ENCODE peak calls at places on chromosomes 16 and 17, in eight cellular contexts. One of them, this sample, is unnamed.

GRCh38 chr17:56292010-56292409 is 138.7 kb downstream of the ANKFN1 start:
- DNase-seq in lower lobe of right lung: no peak
- DNase-seq in endodermal cell: no peak
- DNase-seq in heart right ventricle: no peak
- DNase-seq in Peyer's patch: no peak
- DNase-seq in CD4-positive, CD25-positive, alpha-beta regulatory T cell: no peak
- DNase-seq in GM12878: no peak
- DNase-seq in IMR-90: peak
- DNase-seq in this sample: no peak

GRCh38 chr16:75479421-75479990 is 15.0 kb upstream of the TMEM170A start:
- DNase-seq in Peyer's patch: no peak
- DNase-seq in lower lobe of right lung: no peak
- DNase-seq in CD4-positive, CD25-positive, alpha-beta regulatory T cell: no peak
- DNase-seq in IMR-90: no peak
- DNase-seq in GM12878: no peak
- DNase-seq in heart right ventricle: no peak
- DNase-seq in endodermal cell: no peak
- DNase-seq in this sample: no peak

GRCh38 chr17:2433696-2434095 is 32.8 kb upstream of the MNT start:
- DNase-seq in lower lobe of right lung: no peak
- DNase-seq in GM12878: no peak
- DNase-seq in endodermal cell: no peak
- DNase-seq in IMR-90: peak
- DNase-seq in heart right ventricle: no peak
- DNase-seq in CD4-positive, CD25-positive, alpha-beta regulatory T cell: no peak
- DNase-seq in Peyer's patch: no peak
- DNase-seq in this sample: no peak

GRCh38 chr17:54836723-54837462 is 63.8 kb upstream of the TOM1L1 start:
- DNase-seq in endodermal cell: no peak
- DNase-seq in Peyer's patch: no peak
- DNase-seq in lower lobe of right lung: no peak
- DNase-seq in IMR-90: no peak
- DNase-seq in CD4-positive, CD25-positive, alpha-beta regulatory T cell: no peak
- DNase-seq in GM12878: no peak
- DNase-seq in heart right ventricle: no peak
- DNase-seq in this sample: no peak

GRCh38 chr17:19341641-19342610 is 20.6 kb downstream of the B9D1 start:
- DNase-seq in GM12878: no peak
- DNase-seq in endodermal cell: peak
- DNase-seq in CD4-positive, CD25-positive, alpha-beta regulatory T cell: no peak
- DNase-seq in Peyer's patch: no peak
- DNase-seq in lower lobe of right lung: no peak
- DNase-seq in heart right ventricle: no peak
- DNase-seq in IMR-90: peak
- DNase-seq in this sample: no peak

GRCh38 chr17:34082404-34082803 is 172.7 kb upstream of the CCL2 start:
- DNase-seq in GM12878: no peak
- DNase-seq in lower lobe of right lung: no peak
- DNase-seq in CD4-positive, CD25-positive, alpha-beta regulatory T cell: no peak
- DNase-seq in endodermal cell: no peak
- DNase-seq in IMR-90: no peak
- DNase-seq in heart right ventricle: no peak
- DNase-seq in Peyer's patch: no peak
- DNase-seq in this sample: no peak

GRCh38 chr17:35627417-35627816 is 40.3 kb downstream of the AP2B1 start:
- DNase-seq in GM12878: no peak
- DNase-seq in endodermal cell: no peak
- DNase-seq in lower lobe of right lung: no peak
- DNase-seq in heart right ventricle: no peak
- DNase-seq in Peyer's patch: no peak
- DNase-seq in IMR-90: no peak
- DNase-seq in CD4-positive, CD25-positive, alpha-beta regulatory T cell: peak
- DNase-seq in this sample: no peak

GRCh38 chr17:72193395-72194106 is 72.7 kb downstream of the SOX9 start:
- DNase-seq in lower lobe of right lung: no peak
- DNase-seq in GM12878: no peak
- DNase-seq in Peyer's patch: no peak
- DNase-seq in endodermal cell: peak
- DNase-seq in heart right ventricle: peak
- DNase-seq in IMR-90: peak
- DNase-seq in CD4-positive, CD25-positive, alpha-beta regulatory T cell: no peak
- DNase-seq in this sample: no peak

GRCh38 chr16:637081-638018 is 1.2 kb upstream of the METTL26 start:
- DNase-seq in heart right ventricle: peak
- DNase-seq in Peyer's patch: peak
- DNase-seq in GM12878: no peak
- DNase-seq in lower lobe of right lung: peak
- DNase-seq in IMR-90: peak
- DNase-seq in CD4-positive, CD25-positive, alpha-beta regulatory T cell: peak
- DNase-seq in endodermal cell: peak
- DNase-seq in this sample: peak

GRCh38 chr17:16273499-16273898 is 56.5 kb downstream of the PIGL start:
- DNase-seq in lower lobe of right lung: no peak
- DNase-seq in endodermal cell: no peak
- DNase-seq in CD4-positive, CD25-positive, alpha-beta regulatory T cell: no peak
- DNase-seq in heart right ventricle: no peak
- DNase-seq in Peyer's patch: no peak
- DNase-seq in IMR-90: peak
- DNase-seq in GM12878: no peak
- DNase-seq in this sample: no peak

GRCh38 chr16:85171809-85172464 is 59.7 kb upstream of the CIBAR2 start:
- DNase-seq in IMR-90: no peak
- DNase-seq in Peyer's patch: no peak
- DNase-seq in endodermal cell: no peak
- DNase-seq in GM12878: no peak
- DNase-seq in heart right ventricle: no peak
- DNase-seq in lower lobe of right lung: peak
- DNase-seq in CD4-positive, CD25-positive, alpha-beta regulatory T cell: no peak
- DNase-seq in this sample: no peak

GRCh38 chr17:50100921-50101345 is 5.8 kb downstream of the PDK2 start:
- DNase-seq in lower lobe of right lung: peak
- DNase-seq in IMR-90: peak
- DNase-seq in CD4-positive, CD25-positive, alpha-beta regulatory T cell: no peak
- DNase-seq in GM12878: no peak
- DNase-seq in endodermal cell: peak
- DNase-seq in heart right ventricle: no peak
- DNase-seq in Peyer's patch: no peak
- DNase-seq in this sample: no peak

GRCh38 chr17:82375359-82376041 is 3.9 kb downstream of the UTS2R start:
- DNase-seq in endodermal cell: no peak
- DNase-seq in IMR-90: no peak
- DNase-seq in Peyer's patch: no peak
- DNase-seq in heart right ventricle: no peak
- DNase-seq in lower lobe of right lung: peak
- DNase-seq in CD4-positive, CD25-positive, alpha-beta regulatory T cell: no peak
- DNase-seq in GM12878: no peak
- DNase-seq in this sample: no peak

GRCh38 chr16:67661101-67661661 is 421 bp downstream of the PARD6A start:
- DNase-seq in heart right ventricle: peak
- DNase-seq in GM12878: no peak
- DNase-seq in lower lobe of right lung: no peak
- DNase-seq in Peyer's patch: no peak
- DNase-seq in IMR-90: peak
- DNase-seq in CD4-positive, CD25-positive, alpha-beta regulatory T cell: peak
- DNase-seq in endodermal cell: peak
- DNase-seq in this sample: no peak

GRCh38 chr16:86050111-86050510 is 151.1 kb downstream of the IRF8 start:
- DNase-seq in endodermal cell: no peak
- DNase-seq in CD4-positive, CD25-positive, alpha-beta regulatory T cell: no peak
- DNase-seq in lower lobe of right lung: no peak
- DNase-seq in heart right ventricle: no peak
- DNase-seq in Peyer's patch: no peak
- DNase-seq in GM12878: no peak
- DNase-seq in IMR-90: no peak
- DNase-seq in this sample: no peak

GRCh38 chr17:27647755-27648154 is 16.8 kb downstream of the LGALS9 start:
- DNase-seq in Peyer's patch: no peak
- DNase-seq in CD4-positive, CD25-positive, alpha-beta regulatory T cell: no peak
- DNase-seq in endodermal cell: no peak
- DNase-seq in lower lobe of right lung: no peak
- DNase-seq in IMR-90: no peak
- DNase-seq in GM12878: no peak
- DNase-seq in heart right ventricle: no peak
- DNase-seq in this sample: no peak
- H3K27ac ChIP-seq in Peyer's patch: peak
- H3K27ac ChIP-seq in CD4-positive, CD25-positive, alpha-beta regulatory T cell: no peak
- H3K27ac ChIP-seq in endodermal cell: no peak
- H3K27ac ChIP-seq in lower lobe of right lung: no peak
- H3K27ac ChIP-seq in IMR-90: no peak
- H3K27ac ChIP-seq in GM12878: no peak
- H3K27ac ChIP-seq in heart right ventricle: no peak
- H3K27ac ChIP-seq in this sample: no peak

GRCh38 chr17:40346768-40347154 is 17.8 kb downstream of the GJD3 start:
- DNase-seq in Peyer's patch: no peak
- DNase-seq in lower lobe of right lung: no peak
- DNase-seq in heart right ventricle: no peak
- DNase-seq in endodermal cell: no peak
- DNase-seq in IMR-90: no peak
- DNase-seq in GM12878: no peak
- DNase-seq in CD4-positive, CD25-positive, alpha-beta regulatory T cell: no peak
- DNase-seq in this sample: no peak
- H3K27ac ChIP-seq in Peyer's patch: peak
- H3K27ac ChIP-seq in lower lobe of right lung: peak
- H3K27ac ChIP-seq in heart right ventricle: peak
- H3K27ac ChIP-seq in endodermal cell: peak
- H3K27ac ChIP-seq in IMR-90: peak
- H3K27ac ChIP-seq in GM12878: no peak
- H3K27ac ChIP-seq in CD4-positive, CD25-positive, alpha-beta regulatory T cell: peak
- H3K27ac ChIP-seq in this sample: peak

GRCh38 chr17:11334493-11334892 is 93.5 kb downstream of the SHISA6 start:
- DNase-seq in IMR-90: no peak
- DNase-seq in heart right ventricle: no peak
- DNase-seq in Peyer's patch: no peak
- DNase-seq in GM12878: no peak
- DNase-seq in CD4-positive, CD25-positive, alpha-beta regulatory T cell: no peak
- DNase-seq in lower lobe of right lung: no peak
- DNase-seq in endodermal cell: no peak
- DNase-seq in this sample: no peak

GRCh38 chr17:11340798-11341197 is 99.8 kb downstream of the SHISA6 start:
- DNase-seq in GM12878: no peak
- DNase-seq in heart right ventricle: no peak
- DNase-seq in IMR-90: no peak
- DNase-seq in endodermal cell: no peak
- DNase-seq in CD4-positive, CD25-positive, alpha-beta regulatory T cell: no peak
- DNase-seq in lower lobe of right lung: no peak
- DNase-seq in Peyer's patch: no peak
- DNase-seq in this sample: no peak

GRCh38 chr17:11332706-11333105 is 91.7 kb downstream of the SHISA6 start:
- DNase-seq in CD4-positive, CD25-positive, alpha-beta regulatory T cell: no peak
- DNase-seq in heart right ventricle: no peak
- DNase-seq in endodermal cell: peak
- DNase-seq in IMR-90: no peak
- DNase-seq in GM12878: no peak
- DNase-seq in Peyer's patch: no peak
- DNase-seq in lower lobe of right lung: no peak
- DNase-seq in this sample: no peak

GRCh38 chr17:11331790-11332526 is 90.9 kb downstream of the SHISA6 start:
- DNase-seq in heart right ventricle: no peak
- DNase-seq in Peyer's patch: no peak
- DNase-seq in lower lobe of right lung: no peak
- DNase-seq in endodermal cell: peak
- DNase-seq in CD4-positive, CD25-positive, alpha-beta regulatory T cell: no peak
- DNase-seq in GM12878: no peak
- DNase-seq in IMR-90: no peak
- DNase-seq in this sample: no peak

GRCh38 chr17:11336290-11336995 is 95.4 kb downstream of the SHISA6 start:
- DNase-seq in GM12878: no peak
- DNase-seq in Peyer's patch: no peak
- DNase-seq in heart right ventricle: no peak
- DNase-seq in IMR-90: no peak
- DNase-seq in endodermal cell: no peak
- DNase-seq in CD4-positive, CD25-positive, alpha-beta regulatory T cell: no peak
- DNase-seq in lower lobe of right lung: no peak
- DNase-seq in this sample: no peak
- H3K27ac ChIP-seq in GM12878: no peak
- H3K27ac ChIP-seq in Peyer's patch: no peak
- H3K27ac ChIP-seq in heart right ventricle: no peak
- H3K27ac ChIP-seq in IMR-90: no peak
- H3K27ac ChIP-seq in endodermal cell: no peak
- H3K27ac ChIP-seq in CD4-positive, CD25-positive, alpha-beta regulatory T cell: no peak
- H3K27ac ChIP-seq in lower lobe of right lung: no peak
- H3K27ac ChIP-seq in this sample: no peak

DNA sequence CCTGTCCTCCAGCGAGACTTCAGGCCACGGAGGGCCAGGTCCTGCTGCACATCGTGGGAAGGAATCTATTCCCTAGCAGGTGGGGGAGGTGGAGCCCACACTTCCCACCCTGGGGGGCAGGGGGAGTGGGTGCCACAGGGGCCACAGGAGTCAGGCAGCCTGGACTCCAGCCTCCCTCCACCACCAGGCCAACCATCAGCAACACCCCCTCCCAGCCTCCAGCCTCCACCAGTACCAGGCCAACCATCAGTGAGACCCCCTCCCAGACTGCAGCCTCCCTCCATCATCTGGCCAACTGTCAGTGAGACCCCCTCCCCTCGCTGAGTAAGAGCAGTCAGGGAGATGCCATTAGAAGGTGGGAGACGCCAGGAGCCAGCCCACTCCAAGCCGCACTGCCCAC is 34.0 kb upstream of the GSG1L start:
- DNase-seq in endodermal cell: no peak
- DNase-seq in GM12878: no peak
- DNase-seq in heart right ventricle: no peak
- DNase-seq in Peyer's patch: no peak
- DNase-seq in CD4-positive, CD25-positive, alpha-beta regulatory T cell: no peak
- DNase-seq in IMR-90: no peak
- DNase-seq in lower lobe of right lung: peak
- DNase-seq in this sample: no peak
- H3K27ac ChIP-seq in endodermal cell: no peak
- H3K27ac ChIP-seq in GM12878: no peak
- H3K27ac ChIP-seq in heart right ventricle: no peak
- H3K27ac ChIP-seq in Peyer's patch: no peak
- H3K27ac ChIP-seq in CD4-positive, CD25-positive, alpha-beta regulatory T cell: no peak
- H3K27ac ChIP-seq in IMR-90: no peak
- H3K27ac ChIP-seq in lower lobe of right lung: no peak
- H3K27ac ChIP-seq in this sample: no peak

GRCh38 chr17:31416503-31416923 is 25.0 kb downstream of the RAB11FIP4 start:
- DNase-seq in CD4-positive, CD25-positive, alpha-beta regulatory T cell: no peak
- DNase-seq in GM12878: no peak
- DNase-seq in endodermal cell: no peak
- DNase-seq in lower lobe of right lung: no peak
- DNase-seq in Peyer's patch: no peak
- DNase-seq in IMR-90: peak
- DNase-seq in heart right ventricle: peak
- DNase-seq in this sample: peak
- H3K27ac ChIP-seq in CD4-positive, CD25-positive, alpha-beta regulatory T cell: no peak
- H3K27ac ChIP-seq in GM12878: no peak
- H3K27ac ChIP-seq in endodermal cell: peak
- H3K27ac ChIP-seq in lower lobe of right lung: no peak
- H3K27ac ChIP-seq in Peyer's patch: no peak
- H3K27ac ChIP-seq in IMR-90: no peak
- H3K27ac ChIP-seq in heart right ventricle: no peak
- H3K27ac ChIP-seq in this sample: peak

GRCh38 chr17:8031261-8031661 is 7.6 kb upstream of the ALOX15B start:
- DNase-seq in CD4-positive, CD25-positive, alpha-beta regulatory T cell: no peak
- DNase-seq in IMR-90: no peak
- DNase-seq in GM12878: no peak
- DNase-seq in lower lobe of right lung: no peak
- DNase-seq in endodermal cell: no peak
- DNase-seq in heart right ventricle: no peak
- DNase-seq in Peyer's patch: no peak
- DNase-seq in this sample: no peak

GRCh38 chr17:8029121-8029520 is 9.7 kb upstream of the ALOX15B start:
- DNase-seq in Peyer's patch: no peak
- DNase-seq in lower lobe of right lung: no peak
- DNase-seq in GM12878: no peak
- DNase-seq in CD4-positive, CD25-positive, alpha-beta regulatory T cell: no peak
- DNase-seq in IMR-90: peak
- DNase-seq in heart right ventricle: no peak
- DNase-seq in endodermal cell: no peak
- DNase-seq in this sample: no peak

GRCh38 chr17:8031950-8032349 is 6.9 kb upstream of the ALOX15B start:
- DNase-seq in heart right ventricle: no peak
- DNase-seq in IMR-90: no peak
- DNase-seq in endodermal cell: no peak
- DNase-seq in CD4-positive, CD25-positive, alpha-beta regulatory T cell: no peak
- DNase-seq in GM12878: no peak
- DNase-seq in Peyer's patch: no peak
- DNase-seq in lower lobe of right lung: no peak
- DNase-seq in this sample: no peak
- H3K27ac ChIP-seq in heart right ventricle: no peak
- H3K27ac ChIP-seq in IMR-90: no peak
- H3K27ac ChIP-seq in endodermal cell: no peak
- H3K27ac ChIP-seq in CD4-positive, CD25-positive, alpha-beta regulatory T cell: no peak
- H3K27ac ChIP-seq in GM12878: no peak
- H3K27ac ChIP-seq in Peyer's patch: no peak
- H3K27ac ChIP-seq in lower lobe of right lung: no peak
- H3K27ac ChIP-seq in this sample: no peak